ENCODE peak calls at places on chromosomes 1 and 21, in seven cellular contexts. Z is NCI-H1417; S is lower lobe of right lung; O is foreskin fibroblast; K is HTR-8/SVneo; W is K562; D is activated CD4-positive, alpha-beta T cell treated with anti-CD3 and anti-CD28 coated beads, Interleukin-2, amount 50 U/mL, for 24 hours. F is an unnamed sample.

GRCh38 chr1:199857103-199857502 is 170.4 kb upstream of the NR5A2 start:
- DNase-seq in Z (no peak), S (no peak), O (peak), K (peak), W (no peak), D (no peak), F (no peak)

GRCh38 chr1:60265560-60266535 is 192.3 kb upstream of the C1orf87 start:
- DNase-seq in Z (no peak), S (no peak), O (peak), K (no peak), W (no peak), D (no peak), F (no peak)

GRCh38 chr1:151058682-151059341 is 610 bp downstream of the CDC42SE1 start:
- DNase-seq in Z (peak), S (peak), O (no peak), K (no peak), W (no peak), D (no peak), F (no peak)

GRCh38 chr21:22438428-22439086 is 1440.3 kb downstream of the NCAM2 start:
- DNase-seq in Z (no peak), S (no peak), O (no peak), K (no peak), W (no peak), D (no peak), F (no peak)

GRCh38 chr1:79741720-79742421 is 735.3 kb upstream of the ADGRL4 start:
- DNase-seq in Z (no peak), S (no peak), O (no peak), K (no peak), W (no peak), D (no peak), F (no peak)

GRCh38 chr21:46363698-46364097 is 39.7 kb downstream of the PCNT start:
- DNase-seq in Z (no peak), S (no peak), O (no peak), K (no peak), W (no peak), D (no peak), F (no peak)

GRCh38 chr21:33412832-33413519 is 9.8 kb downstream of the IFNGR2 start:
- DNase-seq in Z (no peak), S (no peak), O (no peak), K (no peak), W (no peak), D (no peak), F (no peak)

GRCh38 chr1:235919127-235919796 is 52.6 kb upstream of the LYST start:
- DNase-seq in Z (peak), S (no peak), O (peak), K (no peak), W (no peak), D (no peak), F (no peak)

GRCh38 chr1:177779325-177779965 is 190.4 kb downstream of the SEC16B start:
- DNase-seq in Z (no peak), S (no peak), O (no peak), K (no peak), W (no peak), D (no peak), F (no peak)

GRCh38 chr1:20233394-20233793 is 47.1 kb upstream of the PLA2G2C start:
- DNase-seq in Z (peak), S (no peak), O (peak), K (no peak), W (peak), D (no peak), F (peak)

GRCh38 chr1:150973258-150973825 is 1.3 kb downstream of the CERS2 start:
- DNase-seq in Z (no peak), S (peak), O (no peak), K (no peak), W (peak), D (no peak), F (no peak)

GRCh38 chr1:9315411-9316079 is 22.9 kb downstream of the SPSB1 start:
- DNase-seq in Z (no peak), S (no peak), O (peak), K (no peak), W (no peak), D (peak), F (no peak)

GRCh38 chr1:67307251-67308060 is at the start of gene IL12RB2:
- DNase-seq in Z (peak), S (no peak), O (no peak), K (no peak), W (no peak), D (peak), F (peak)

GRCh38 chr1:182709225-182709764 is 24.9 kb upstream of the RGS8 start:
- DNase-seq in Z (no peak), S (no peak), O (no peak), K (no peak), W (no peak), D (no peak), F (no peak)

GRCh38 chr1:230008721-230009120 is 58.3 kb upstream of the GALNT2 start:
- DNase-seq in Z (no peak), S (no peak), O (no peak), K (no peak), W (no peak), D (no peak), F (no peak)

GRCh38 chr1:160377585-160378206 is 10.8 kb downstream of the NHLH1 start:
- DNase-seq in Z (no peak), S (no peak), O (peak), K (no peak), W (no peak), D (no peak), F (no peak)

GRCh38 chr1:187685338-187685737 is 856.6 kb downstream of the PLA2G4A start:
- DNase-seq in Z (no peak), S (no peak), O (peak), K (peak), W (no peak), D (no peak), F (no peak)

GRCh38 chr1:87682565-87682964 is 353.9 kb downstream of the LMO4 start:
- DNase-seq in Z (peak), S (no peak), O (no peak), K (no peak), W (no peak), D (no peak), F (no peak)

GRCh38 chr1:165376041-165376810 is 19.7 kb upstream of the LMX1A start:
- DNase-seq in Z (peak), S (peak), O (peak), K (no peak), W (peak), D (no peak), F (peak)

F was measured in CD4-positive, alpha-beta memory T cell.